ENCODE peak calls at places on chromosomes 5 and 9, in eight cellular contexts. M, N, E, F, X, V, L and P are unnamed samples.
A peak's percentile ranks its signal among the peaks of the same experiment; 100 is the strongest.

GRCh38 chr5:12385095-12385494 is 480.8 kb upstream of the CTNND2 start:
- DNase-seq in M (no peak), N (no peak), E (no peak), F (no peak), X (no peak), V (no peak), L (no peak), P (no peak)

GRCh38 chr5:6868170-6868569 is 154.9 kb downstream of the TENT4A start:
- DNase-seq in M (no peak), N (no peak), E (peak; percentile 79), F (no peak), X (no peak), V (no peak), L (no peak), P (no peak)

GRCh38 chr9:136552117-136552685 is 6.4 kb upstream of the NOTCH1 start:
- DNase-seq in M (no peak), N (peak; percentile 77), E (no peak), F (no peak), X (no peak), V (no peak), L (no peak), P (no peak)

GRCh38 chr9:105881654-105882349 is 187.5 kb downstream of the TMEM38B start:
- DNase-seq in M (peak; percentile 58), N (peak; percentile 56), E (peak; percentile 70), F (peak; percentile 86), X (peak; percentile 71), V (peak; percentile 55), L (no peak), P (peak; percentile 80)

GRCh38 chr5:37580106-37580505 is 201.0 kb downstream of the WDR70 start:
- DNase-seq in M (no peak), N (no peak), E (no peak), F (no peak), X (no peak), V (no peak), L (no peak), P (no peak)

GRCh38 chr5:72556351-72557146 is 49.3 kb upstream of the ZNF366 start:
- DNase-seq in M (no peak), N (peak; percentile 68), E (peak; percentile 34), F (peak; percentile 87), X (peak; percentile 74), V (peak; percentile 85), L (peak; percentile 69), P (peak; percentile 83)

GRCh38 chr9:13113201-13113600 is 166.3 kb downstream of the MPDZ start:
- DNase-seq in M (no peak), N (no peak), E (no peak), F (no peak), X (no peak), V (no peak), L (no peak), P (no peak)

GRCh38 chr5:9156282-9156681 is 389.6 kb downstream of the SEMA5A start:
- DNase-seq in M (no peak), N (peak; percentile 20), E (peak; percentile 41), F (peak; percentile 58), X (peak; percentile 53), V (no peak), L (no peak), P (peak; percentile 56)

GRCh38 chr5:124342027-124342471 is 404.4 kb downstream of the ZNF608 start:
- DNase-seq in M (no peak), N (no peak), E (no peak), F (no peak), X (no peak), V (peak; percentile 66), L (no peak), P (no peak)

GRCh38 chr5:20556364-20556763 is 568.4 kb upstream of the CDH18 start:
- DNase-seq in M (no peak), N (no peak), E (no peak), F (no peak), X (no peak), V (no peak), L (no peak), P (no peak)

GRCh38 chr9:115209601-115210306 is 91.8 kb upstream of the TNC start:
- DNase-seq in M (no peak), N (peak; percentile 34), E (no peak), F (no peak), X (no peak), V (no peak), L (no peak), P (no peak)

GRCh38 chr9:138075961-138076649 is 198.5 kb downstream of the CACNA1B start:
- DNase-seq in M (no peak), N (no peak), E (no peak), F (no peak), X (no peak), V (no peak), L (no peak), P (no peak)

GRCh38 chr9:138076650-138077009 is 199.0 kb downstream of the CACNA1B start:
- DNase-seq in M (no peak), N (no peak), E (no peak), F (no peak), X (no peak), V (no peak), L (no peak), P (no peak)

GRCh38 chr9:138077898-138078540 is 200.4 kb downstream of the CACNA1B start:
- DNase-seq in M (no peak), N (no peak), E (no peak), F (no peak), X (no peak), V (no peak), L (no peak), P (no peak)

GRCh38 chr9:138075496-138075895 is 197.9 kb downstream of the CACNA1B start:
- DNase-seq in M (no peak), N (no peak), E (no peak), F (no peak), X (no peak), V (no peak), L (no peak), P (no peak)

DNA sequence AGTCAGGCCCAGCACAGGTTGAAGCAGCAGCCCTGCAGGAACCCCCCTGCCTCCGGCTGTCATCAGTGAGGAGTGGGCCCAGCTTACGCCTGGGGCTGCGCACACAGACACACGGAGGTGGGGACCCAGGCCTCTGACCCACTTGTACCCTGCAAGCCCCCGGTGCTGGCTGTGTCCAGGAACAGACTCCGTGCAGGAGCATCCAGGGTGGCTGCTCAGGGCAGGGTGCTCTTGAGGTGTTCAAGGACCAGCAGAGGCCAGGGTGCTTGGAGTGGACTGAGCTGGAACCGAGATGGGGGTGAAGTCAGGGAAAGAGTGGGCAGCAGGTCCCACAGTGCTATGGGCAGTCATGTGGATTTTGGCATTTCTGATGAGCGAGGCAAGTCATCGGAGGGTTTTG is 199.5 kb downstream of the CACNA1B start:
- DNase-seq in M (no peak), N (no peak), E (no peak), F (no peak), X (no peak), V (no peak), L (no peak), P (no peak)
- TF ChIP-seq CTCF in M (no peak), N (no peak), E (no peak), F (no peak), X (no peak), V (no peak), L (no peak), P (no peak)

GRCh38 chr5:61330341-61330878 is 1.6 kb upstream of the ZSWIM6 start:
- DNase-seq in M (peak; percentile 12), N (no peak), E (no peak), F (no peak), X (peak; percentile 34), V (peak; percentile 67), L (peak; percentile 71), P (peak; percentile 49)

GRCh38 chr5:61330879-61331406 is 1.1 kb upstream of the ZSWIM6 start:
- DNase-seq in M (peak; percentile 33), N (peak; percentile 67), E (peak; percentile 64), F (peak; percentile 52), X (peak; percentile 78), V (peak; percentile 77), L (peak; percentile 91), P (peak; percentile 75)

GRCh38 chr5:61328791-61329617 is 3.1 kb upstream of the ZSWIM6 start:
- DNase-seq in M (no peak), N (no peak), E (no peak), F (no peak), X (no peak), V (peak; percentile 25), L (no peak), P (no peak)

GRCh38 chr5:61329729-61330128 is 2.3 kb upstream of the ZSWIM6 start:
- DNase-seq in M (no peak), N (peak; percentile 35), E (no peak), F (no peak), X (no peak), V (peak; percentile 80), L (no peak), P (no peak)

DNA sequence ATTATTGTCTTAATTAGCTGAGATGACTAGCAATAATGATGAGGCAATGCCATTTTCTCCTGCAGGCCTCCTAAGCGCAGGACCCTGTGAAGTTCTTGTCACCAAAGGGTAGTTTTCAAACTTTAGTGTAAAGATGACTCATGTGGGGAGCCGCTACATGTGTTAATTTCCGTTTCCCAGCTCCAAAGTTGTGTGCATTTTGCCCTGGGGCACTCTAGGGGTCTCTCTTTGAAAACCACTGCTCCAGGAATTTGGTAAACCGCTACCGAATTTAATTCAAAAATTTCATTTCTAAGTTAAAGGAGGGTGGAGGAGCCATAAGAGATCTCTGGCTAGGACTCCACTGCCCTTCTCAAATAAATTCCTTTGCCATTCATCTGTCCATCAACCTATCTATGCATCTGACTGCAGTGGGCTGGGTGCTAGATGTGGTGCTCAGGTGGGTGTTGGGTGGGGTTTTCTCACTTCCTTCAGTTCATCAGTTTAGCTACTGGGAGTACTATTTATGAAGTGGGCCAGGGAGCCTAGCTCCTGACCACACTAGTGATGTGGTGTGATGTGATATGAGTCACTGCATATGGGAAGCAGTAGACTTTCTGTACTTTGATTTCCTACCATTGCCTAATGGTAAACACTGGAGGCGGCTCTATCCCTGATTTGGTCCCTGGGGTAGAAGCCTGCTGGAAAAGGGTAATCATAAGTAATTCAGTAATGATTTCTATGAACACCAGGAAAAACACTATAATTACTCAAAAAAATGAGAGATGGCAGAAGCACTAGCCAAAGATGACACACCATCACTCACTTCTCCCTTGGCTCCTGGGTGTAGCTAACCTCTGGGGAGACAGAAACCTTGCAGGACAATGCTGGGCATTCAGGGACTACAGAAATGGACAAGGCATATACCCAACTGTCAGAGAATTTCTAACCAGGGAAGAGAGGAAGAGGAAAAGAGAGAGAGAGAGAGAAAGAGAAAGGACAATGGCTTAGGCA is 4.0 kb upstream of the ZSWIM6 start:
- DNase-seq in M (peak; percentile 13), N (peak; percentile 60), E (no peak), F (no peak), X (no peak), V (peak; percentile 64), L (no peak), P (no peak)
- TF ChIP-seq CTCF in M (no peak), N (no peak), E (no peak), F (no peak), X (no peak), V (no peak), L (no peak), P (no peak)

GRCh38 chr9:87667164-87667738 is 58.7 kb upstream of the CTSL start:
- DNase-seq in M (peak; percentile 35), N (peak; percentile 48), E (no peak), F (peak; percentile 41), X (no peak), V (peak; percentile 32), L (no peak), P (no peak)
- TF ChIP-seq CTCF in M (peak; percentile 52), N (no peak), E (peak; percentile 18), F (no peak), X (no peak), V (peak; percentile 25), L (no peak), P (no peak)

DNA sequence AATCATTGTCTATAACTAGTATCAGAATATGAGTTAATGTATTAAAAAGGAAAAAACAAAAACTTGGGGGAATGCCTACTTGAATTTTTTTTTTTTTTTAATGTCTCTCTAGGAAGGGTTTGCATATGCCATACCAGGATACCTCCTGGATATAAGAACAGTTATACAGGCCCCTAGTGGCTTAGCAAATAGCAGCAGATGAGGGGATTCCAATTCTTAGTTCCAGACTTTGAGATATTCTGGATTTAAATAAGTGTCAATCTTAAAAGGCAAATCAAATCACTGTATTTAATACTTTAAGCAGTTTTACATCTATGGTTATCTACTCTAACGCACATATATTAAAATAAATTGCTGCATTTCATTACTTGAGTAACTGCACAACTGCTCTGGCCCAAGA is 1055.5 kb upstream of the DMAC1 start:
- DNase-seq in M (no peak), N (no peak), E (no peak), F (no peak), X (no peak), V (peak; percentile 29), L (no peak), P (no peak)
- TF ChIP-seq CTCF in M (no peak), N (no peak), E (peak; percentile 32), F (no peak), X (no peak), V (peak; percentile 12), L (no peak), P (peak; percentile 45)